ENCODE peak calls at places on chromosome 15, in four cellular contexts. P, D, I and R are unnamed samples.
A peak's percentile ranks its signal among the peaks of the same experiment; 100 is the strongest.

GRCh38 chr15:36808401-36809160 is 229.2 kb downstream of the CDIN1 start:
- DNase-seq in P (no peak), D (no peak), I (no peak), R (no peak)

GRCh38 chr15:75232252-75232813 is 25.8 kb upstream of the GOLGA6C start:
- DNase-seq in I (no peak), D (no peak), P (no peak), R (no peak)

GRCh38 chr15:90231028-90232017 is 2.4 kb downstream of the CIB1 start:
- DNase-seq in I (peak; percentile 32), D (no peak), P (no peak), R (peak; percentile 59)

GRCh38 chr15:67303490-67304363 is 49.1 kb downstream of the IQCH start:
- DNase-seq in D (peak; percentile 42), I (peak; percentile 24), P (peak; percentile 27), R (peak; percentile 5)

GRCh38 chr15:80514071-80514780 is 110.0 kb downstream of the ARNT2 start:
- DNase-seq in D (no peak), I (no peak), P (no peak), R (no peak)

GRCh38 chr15:59595434-59595915 is 16.1 kb upstream of the GCNT3 start:
- DNase-seq in I (no peak), D (no peak), P (no peak), R (no peak)

GRCh38 chr15:39472661-39473657 is 107.9 kb upstream of the THBS1 start:
- DNase-seq in I (no peak), P (no peak), D (no peak), R (no peak)

GRCh38 chr15:55060831-55061230 is 135.9 kb downstream of the RSL24D1 start:
- DNase-seq in I (no peak), D (no peak), P (no peak), R (no peak)

GRCh38 chr15:31554261-31554660 is 227.6 kb downstream of the KLF13 start:
- DNase-seq in D (no peak), P (no peak), I (no peak), R (no peak)

DNA sequence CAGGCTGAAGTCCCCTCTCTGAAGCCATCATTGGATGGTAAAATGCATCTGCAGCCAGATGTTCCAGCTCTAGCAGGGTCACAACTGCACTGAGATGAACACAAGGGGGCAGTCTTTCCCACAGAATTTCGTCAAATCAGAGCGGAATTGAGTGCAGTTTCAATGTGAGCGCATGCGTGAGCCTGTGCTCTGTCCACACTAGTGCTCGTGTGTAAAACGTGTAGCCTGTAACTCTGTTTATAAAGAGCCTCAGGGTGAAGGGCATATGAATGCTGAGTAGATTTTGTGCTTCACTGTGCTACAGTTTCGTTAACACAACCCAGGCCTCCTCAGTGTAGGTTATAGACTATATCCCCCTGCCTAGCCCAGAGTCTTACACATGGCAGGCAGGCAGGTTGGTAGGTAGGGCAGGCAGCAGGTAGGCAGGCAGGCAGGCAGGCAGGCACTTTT is 92.7 kb upstream of the GOLGA6L4 start:
- DNase-seq in I (peak; percentile 67), D (peak; percentile 81), P (peak; percentile 76), R (peak; percentile 60)
- TF ChIP-seq JUND in I (no peak), D (no peak), P (no peak), R (no peak)

GRCh38 chr15:99631256-99631655 is 65.5 kb downstream of the MEF2A start:
- DNase-seq in P (no peak), D (no peak), I (peak; percentile 74), R (no peak)
- TF ChIP-seq JUND in P (no peak), D (no peak), I (no peak), R (no peak)

DNA sequence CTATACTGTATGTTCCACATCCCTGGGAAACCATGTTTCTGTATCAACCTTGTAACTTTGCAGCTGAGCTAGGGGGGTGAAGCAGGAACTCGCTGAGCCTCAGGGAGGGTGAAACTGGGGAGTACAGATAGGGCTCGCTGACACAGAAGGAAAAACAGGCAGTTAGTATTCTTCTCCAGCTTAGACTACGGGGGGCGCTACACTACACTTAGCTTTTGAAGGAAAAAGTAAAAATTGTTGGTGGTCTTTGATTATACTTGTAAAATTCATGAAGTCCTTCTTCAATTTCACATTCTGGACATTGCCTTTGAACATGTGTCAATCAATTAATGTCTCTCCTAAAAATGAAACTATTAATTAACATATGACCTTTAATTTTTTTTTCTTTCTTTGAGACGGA is 73.5 kb upstream of the RGMA start:
- DNase-seq in P (no peak), I (no peak), D (no peak), R (no peak)
- TF ChIP-seq JUND in P (no peak), I (no peak), D (no peak), R (no peak)

GRCh38 chr15:47773163-47773562 is 55.9 kb downstream of the SEMA6D start:
- DNase-seq in D (no peak), P (no peak), I (no peak), R (no peak)

GRCh38 chr15:47781527-47781926 is 64.2 kb downstream of the SEMA6D start:
- DNase-seq in P (no peak), I (no peak), D (no peak), R (no peak)

GRCh38 chr15:47778263-47778770 is 61.0 kb downstream of the SEMA6D start:
- DNase-seq in P (no peak), I (no peak), D (no peak), R (no peak)
- TF ChIP-seq JUND in P (no peak), I (no peak), D (no peak), R (no peak)

GRCh38 chr15:61011576-61012336 is 217.3 kb downstream of the RORA start:
- DNase-seq in P (no peak), D (no peak), I (no peak), R (no peak)
- TF ChIP-seq JUND in P (no peak), D (no peak), I (no peak), R (no peak)

DNA sequence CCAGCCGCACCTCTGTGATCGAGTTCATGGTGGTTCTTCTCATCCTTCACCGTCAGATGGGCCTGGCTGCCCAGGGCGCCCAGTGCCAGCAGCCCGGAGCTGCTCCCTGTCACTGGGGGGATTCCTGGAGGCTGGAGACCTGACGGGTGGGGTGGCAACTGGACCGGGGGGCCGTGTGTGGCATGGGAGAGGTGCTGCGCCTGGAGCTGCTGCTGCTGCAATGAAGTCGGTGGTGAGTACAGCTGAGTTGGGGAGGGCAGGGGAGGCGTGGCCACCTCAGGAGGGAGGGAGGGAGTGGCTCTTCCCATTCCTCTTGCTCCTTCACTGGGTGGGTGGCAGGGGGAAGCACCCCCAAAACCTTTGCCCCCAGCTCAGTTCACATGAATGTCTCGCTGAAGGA is 31.7 kb downstream of the TLE3 start:
- DNase-seq in I (no peak), P (no peak), D (no peak), R (no peak)
- TF ChIP-seq JUND in I (no peak), P (no peak), D (no peak), R (no peak)